ENCODE peak calls at places on chromosome 5, in eight cellular contexts. N is BJ; C is cardiac muscle cell; G is fibroblast of mammary gland; H is fibroblast of pulmonary artery; Z is H7; I is OCI-LY7; T is CD4-positive, CD25-positive, alpha-beta regulatory T cell. A is an unnamed sample.

GRCh38 chr5:94901071-94901979 is 282.9 kb downstream of the SLF1 start:
- DNase-seq in C (peak), T (no peak), N (peak), H (peak), Z (no peak), G (peak), I (no peak), A (no peak)

GRCh38 chr5:89211836-89212235 is 328.9 kb upstream of the MEF2C start:
- DNase-seq in Z (no peak), C (peak), H (peak), N (peak), G (peak), T (no peak), I (no peak), A (no peak)

GRCh38 chr5:178207917-178208280 is 3.6 kb downstream of the HNRNPAB start:
- DNase-seq in G (no peak), Z (no peak), N (no peak), C (no peak), T (no peak), I (no peak), H (no peak), A (peak)

GRCh38 chr5:143398053-143398355 is 5.5 kb downstream of the NR3C1 start:
- DNase-seq in Z (no peak), H (no peak), N (no peak), I (no peak), T (no peak), G (peak), C (no peak), A (no peak)

GRCh38 chr5:138946831-138947560 is 71.9 kb upstream of the LRRTM2 start:
- DNase-seq in C (no peak), T (no peak), G (no peak), N (no peak), Z (peak), H (no peak), I (no peak), A (no peak)

GRCh38 chr5:14806452-14806851 is 65.1 kb downstream of the ANKH start:
- DNase-seq in H (peak), C (peak), G (peak), N (peak), I (no peak), T (no peak), Z (no peak), A (peak)

GRCh38 chr5:100901851-100902341 is 1.2 kb downstream of the ST8SIA4 start:
- DNase-seq in C (peak), H (peak), G (no peak), Z (peak), N (no peak), T (peak), I (peak), A (peak)

GRCh38 chr5:53110156-53110555 is 599 bp upstream of the MOCS2 start:
- DNase-seq in G (no peak), C (no peak), H (no peak), I (no peak), T (no peak), Z (no peak), N (no peak), A (no peak)

GRCh38 chr5:77232959-77233358 is 22.5 kb downstream of the PDE8B start:
- DNase-seq in T (no peak), I (no peak), C (no peak), G (no peak), H (no peak), N (no peak), Z (no peak), A (no peak)

GRCh38 chr5:94849821-94850736 is 231.6 kb downstream of the SLF1 start:
- DNase-seq in C (peak), T (peak), H (peak), I (peak), G (peak), N (peak), Z (peak), A (no peak)

GRCh38 chr5:25345240-25345771 is 700.5 kb upstream of the CDH10 start:
- DNase-seq in G (no peak), I (no peak), N (no peak), C (no peak), Z (peak), H (no peak), T (no peak), A (no peak)

GRCh38 chr5:1228121-1228520 is 2.9 kb downstream of the SLC6A18 start:
- DNase-seq in G (no peak), T (no peak), Z (no peak), I (no peak), N (no peak), C (no peak), H (no peak), A (no peak)

GRCh38 chr5:137891849-137892248 is 2.6 kb downstream of the PKD2L2 start:
- DNase-seq in G (no peak), H (no peak), I (no peak), T (no peak), C (no peak), Z (no peak), N (no peak), A (no peak)

GRCh38 chr5:137887831-137888230 is 1.4 kb upstream of the PKD2L2 start:
- DNase-seq in I (no peak), C (no peak), T (no peak), N (no peak), G (no peak), H (no peak), Z (no peak), A (no peak)

GRCh38 chr5:137890850-137891249 is 1.6 kb downstream of the PKD2L2 start:
- DNase-seq in N (no peak), C (no peak), T (no peak), I (no peak), Z (no peak), G (no peak), H (no peak), A (no peak)

GRCh38 chr5:137888875-137889759 is at the start of gene PKD2L2:
- DNase-seq in Z (peak), H (peak), I (peak), T (peak), N (peak), G (peak), C (peak), A (peak)

GRCh38 chr5:137888489-137888874 is 775 bp upstream of the PKD2L2 start:
- DNase-seq in T (no peak), I (no peak), C (no peak), H (no peak), N (no peak), G (peak), Z (no peak), A (no peak)
- H3K4me3 ChIP-seq in T (peak), I (peak), C (no peak), H (peak), N (no peak), G (peak), Z (no peak), A (peak)

DNA sequence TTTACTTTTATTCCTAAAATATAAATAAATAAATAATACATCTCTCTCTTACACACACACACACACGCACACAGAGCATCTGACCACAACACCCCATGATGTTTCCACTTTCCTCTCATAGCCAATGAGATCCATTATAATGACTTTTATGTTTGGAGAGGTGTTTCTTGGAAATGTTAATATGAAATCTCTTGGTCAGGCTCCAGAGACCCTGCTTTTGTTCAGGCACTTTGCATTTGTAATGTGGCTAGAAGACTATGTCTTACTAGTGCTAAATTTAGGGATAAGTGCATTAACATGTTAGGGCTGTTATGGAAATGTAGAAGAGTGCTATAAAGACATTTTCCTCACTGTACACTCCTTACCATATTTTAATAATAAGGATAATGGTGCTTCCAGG is 3.9 kb downstream of the CDH9 start:
- DNase-seq in T (no peak), C (no peak), G (no peak), I (no peak), N (no peak), Z (no peak), H (no peak), A (no peak)
- H3K4me3 ChIP-seq in T (no peak), C (no peak), G (no peak), I (no peak), N (no peak), Z (no peak), H (no peak), A (no peak)

DNA sequence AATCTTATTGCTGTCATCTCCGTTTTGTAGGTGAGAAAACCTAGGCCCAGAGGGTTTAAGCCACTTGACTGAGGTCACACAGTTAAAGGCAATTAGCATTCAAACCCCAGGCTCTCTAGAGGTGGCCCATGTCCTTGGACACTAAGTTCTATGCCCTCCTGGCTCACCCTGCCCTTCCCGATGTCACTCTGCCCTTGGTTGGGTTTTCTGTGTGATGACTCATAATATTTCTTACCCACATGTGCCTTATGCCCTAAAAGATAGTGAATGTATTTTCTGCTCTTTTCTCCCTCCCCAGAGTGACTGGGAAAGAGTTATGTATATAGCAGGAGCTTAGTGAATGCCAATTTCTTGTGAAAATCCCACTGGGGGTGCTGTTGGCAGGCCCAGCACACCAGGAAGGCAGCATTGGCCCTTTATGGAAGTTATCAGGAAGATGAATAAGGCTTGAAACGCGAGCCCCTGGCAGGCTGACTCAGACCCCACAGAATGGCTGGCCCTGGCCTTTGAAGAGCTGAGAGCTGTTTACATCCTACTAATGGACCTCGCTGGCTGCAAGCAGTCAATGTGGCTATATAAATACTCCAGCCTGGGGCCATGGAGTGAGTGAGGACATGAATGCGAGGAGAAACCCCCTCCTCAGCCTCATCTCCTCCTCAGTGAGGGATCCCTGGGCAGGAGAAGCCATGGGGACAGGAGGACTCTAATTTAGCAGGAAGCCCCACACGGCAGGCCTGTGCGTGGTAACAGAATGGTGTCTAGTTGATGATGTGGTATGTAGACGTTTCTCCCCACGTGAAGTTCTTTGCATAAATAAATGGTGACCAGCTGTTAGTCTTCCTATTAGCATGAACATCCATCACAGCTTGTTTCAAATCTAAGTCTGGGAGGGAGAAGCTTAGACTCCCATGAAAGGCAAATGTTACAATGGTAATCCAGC is 174.8 kb upstream of the PITX1 start:
- DNase-seq in I (no peak), T (no peak), Z (no peak), G (peak), N (peak), H (peak), C (peak), A (peak)
- H3K4me3 ChIP-seq in I (no peak), T (no peak), Z (no peak), G (no peak), N (no peak), H (no peak), C (no peak), A (no peak)

DNA sequence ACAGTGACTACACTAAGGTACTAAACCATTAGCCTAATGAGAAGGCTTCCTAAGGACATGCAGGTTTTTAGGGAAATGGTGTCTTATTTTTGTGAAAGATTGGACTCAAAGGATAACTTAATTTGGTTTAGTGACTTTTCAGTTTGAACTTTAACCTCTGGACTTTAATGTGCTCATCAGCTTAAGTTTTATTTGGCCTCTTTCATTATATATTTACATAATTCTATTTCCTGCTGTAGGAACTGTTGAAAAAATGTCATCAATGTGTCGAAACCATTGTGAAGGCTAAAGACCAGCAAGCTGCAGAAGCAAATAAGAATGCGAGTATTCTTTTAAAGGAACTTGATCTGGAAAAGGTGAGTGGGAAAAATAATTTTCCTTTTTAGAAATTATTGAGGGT is 34.3 kb upstream of the EIF4EBP3 start:
- DNase-seq in N (no peak), H (no peak), G (no peak), I (no peak), T (no peak), C (no peak), Z (no peak), A (no peak)
- H3K4me3 ChIP-seq in N (no peak), H (no peak), G (no peak), I (no peak), T (no peak), C (no peak), Z (no peak), A (no peak)

DNA sequence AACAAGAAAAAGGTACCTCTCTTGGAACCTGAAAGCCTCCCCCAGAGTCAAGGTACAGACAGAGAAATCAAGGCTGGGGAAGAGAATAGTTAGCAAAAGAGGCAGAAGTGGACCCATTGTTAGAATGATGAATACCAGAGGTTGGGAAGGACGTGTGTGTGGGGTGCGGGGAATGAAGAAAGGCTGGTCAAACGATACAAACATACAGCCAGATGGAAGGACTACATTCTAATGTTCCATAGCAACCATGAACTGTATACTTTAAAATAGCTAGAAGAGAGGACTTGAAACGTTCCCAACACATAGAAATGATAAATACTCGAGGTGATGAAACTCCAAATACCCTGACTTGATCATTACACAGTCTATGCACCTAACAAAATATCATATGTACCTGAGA is 7.1 kb downstream of the CCDC69 start:
- DNase-seq in H (no peak), N (no peak), Z (no peak), G (no peak), C (no peak), T (no peak), I (no peak), A (no peak)
- H3K4me3 ChIP-seq in H (no peak), N (no peak), Z (no peak), G (no peak), C (no peak), T (no peak), I (peak), A (no peak)

DNA sequence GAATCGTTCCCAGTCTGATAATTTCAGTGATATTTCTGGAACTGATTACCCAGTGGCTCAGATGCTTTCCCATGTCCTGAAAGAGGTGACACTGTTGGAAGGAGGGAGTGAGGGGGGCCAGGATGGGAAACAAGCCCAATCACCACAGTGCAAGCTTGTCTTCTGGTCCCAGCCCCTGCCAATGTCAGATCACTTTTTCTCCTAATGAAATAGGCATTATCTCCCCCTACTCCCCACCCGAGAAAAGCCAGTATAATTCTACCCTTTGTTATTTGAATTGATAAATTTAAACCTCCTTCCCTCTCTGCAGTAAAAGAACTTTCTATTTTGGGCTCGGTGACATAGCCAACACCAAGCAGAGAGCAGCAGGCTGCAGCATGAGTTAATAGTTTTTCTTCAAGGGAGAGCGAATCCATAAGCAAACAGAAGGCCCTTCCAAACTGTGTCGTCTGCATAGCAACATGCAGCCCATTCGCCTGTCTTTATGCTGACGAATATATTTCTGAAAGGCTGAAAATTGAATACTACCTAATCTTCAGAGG is 14.6 kb upstream of the PPP2CA start:
- DNase-seq in T (no peak), I (no peak), N (no peak), G (peak), H (peak), C (peak), Z (no peak), A (no peak)
- H3K4me3 ChIP-seq in T (no peak), I (no peak), N (no peak), G (no peak), H (no peak), C (no peak), Z (no peak), A (no peak)

GRCh38 chr5:103562453-103563157 is at the start of gene NUDT12:
- DNase-seq in H (peak), Z (peak), T (peak), I (no peak), C (peak), N (peak), G (peak), A (peak)
- H3K4me3 ChIP-seq in H (peak), Z (peak), T (peak), I (no peak), C (peak), N (peak), G (peak), A (peak)